ENCODE peak calls at places on chromosomes 13 and 19, in seven cellular contexts. P, U, G, I, R, Z and B are unnamed samples. For H3K4me1, the result is how much of the 10 kb centered on the place peaks cover.

GRCh38 chr13:35923347-35923746 is 207.8 kb downstream of the DCLK1 start:
- DNase-seq in R (peak), Z (no peak), U (no peak), G (no peak), P (no peak), I (no peak), B (no peak)

GRCh38 chr19:54460230-54461005 is 3.2 kb downstream of the LENG9 start:
- DNase-seq in G (no peak), I (no peak), P (no peak), U (no peak), R (peak), Z (no peak), B (no peak)

GRCh38 chr13:21556051-21556450 is 47.9 kb downstream of the MICU2 start:
- DNase-seq in I (no peak), R (no peak), G (no peak), P (no peak), U (no peak), Z (no peak), B (no peak)

GRCh38 chr19:17220207-17220758 is 5.1 kb downstream of the USE1 start:
- DNase-seq in Z (no peak), U (peak), G (peak), I (no peak), P (no peak), R (peak), B (no peak)

GRCh38 chr19:41860419-41861097 is 503 bp downstream of the RPS19 start:
- DNase-seq in U (peak), R (peak), G (no peak), I (no peak), P (no peak), Z (peak), B (no peak)

GRCh38 chr13:100941811-100942361 is 267.3 kb upstream of the TMTC4 start:
- DNase-seq in U (no peak), G (no peak), I (no peak), P (no peak), R (no peak), Z (no peak), B (no peak)

GRCh38 chr13:22175211-22175610 is 504.3 kb downstream of the FGF9 start:
- DNase-seq in U (no peak), R (no peak), G (no peak), P (no peak), Z (no peak), I (no peak), B (no peak)

GRCh38 chr13:25538276-25538675 is 166.5 kb downstream of the ATP8A2 start:
- DNase-seq in U (no peak), G (no peak), Z (no peak), R (no peak), P (no peak), I (no peak), B (no peak)

GRCh38 chr19:52967772-52968171 is 5.1 kb upstream of the ZNF816 start:
- DNase-seq in I (no peak), R (no peak), P (no peak), U (no peak), G (no peak), Z (no peak), B (no peak)

GRCh38 chr13:64758520-64758919 is 2471.6 kb downstream of the PCDH9 start:
- DNase-seq in Z (no peak), P (no peak), R (no peak), G (no peak), U (no peak), I (no peak), B (no peak)

DNA sequence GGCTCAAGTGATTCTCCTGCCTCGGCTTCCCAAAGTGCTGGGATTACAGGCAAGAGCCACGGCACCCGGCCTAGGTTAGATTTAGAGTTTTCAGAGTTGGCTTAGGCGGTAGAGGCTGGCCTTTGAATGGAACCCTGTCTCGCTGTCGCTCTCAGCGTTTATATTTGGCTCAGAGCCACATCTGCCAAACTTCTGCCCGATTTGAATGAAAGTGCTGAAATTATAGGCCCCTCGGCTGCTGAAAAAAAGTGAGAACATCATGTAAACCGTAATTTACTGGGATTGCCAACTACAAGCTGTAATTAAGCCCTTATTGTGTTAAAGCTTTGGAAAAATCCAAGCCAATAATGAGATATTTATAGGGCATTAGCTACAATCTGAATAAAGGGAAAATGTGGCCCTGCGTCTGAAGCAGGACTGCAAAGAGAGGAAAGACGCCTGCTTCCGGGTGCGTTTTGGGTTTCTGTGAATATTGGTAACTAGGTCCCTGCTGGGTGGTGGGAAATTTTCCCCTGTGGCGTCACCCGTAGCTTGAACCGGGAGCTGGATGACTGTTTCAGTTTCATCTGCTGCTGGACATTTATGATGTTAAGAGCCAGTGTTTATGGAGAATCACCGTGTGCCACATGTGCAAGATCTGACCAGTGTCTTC is 9.8 kb downstream of the DNM2 start:
- DNase-seq in G (no peak), Z (no peak), I (no peak), R (peak), U (no peak), P (no peak), B (no peak)
- H3K4me1 ChIP-seq in G (half or more), Z (half or more), I (under half), R (under half), U (under half), P (under half), B (under half)

GRCh38 chr13:62512194-62513141 is 1096.8 kb upstream of the PCDH20 start:
- DNase-seq in P (no peak), Z (no peak), G (peak), I (no peak), R (peak), U (peak), B (peak)
- H3K4me1 ChIP-seq in P (under half), Z (under half), G (under half), I (under half), R (under half), U (under half), B (under half)

DNA sequence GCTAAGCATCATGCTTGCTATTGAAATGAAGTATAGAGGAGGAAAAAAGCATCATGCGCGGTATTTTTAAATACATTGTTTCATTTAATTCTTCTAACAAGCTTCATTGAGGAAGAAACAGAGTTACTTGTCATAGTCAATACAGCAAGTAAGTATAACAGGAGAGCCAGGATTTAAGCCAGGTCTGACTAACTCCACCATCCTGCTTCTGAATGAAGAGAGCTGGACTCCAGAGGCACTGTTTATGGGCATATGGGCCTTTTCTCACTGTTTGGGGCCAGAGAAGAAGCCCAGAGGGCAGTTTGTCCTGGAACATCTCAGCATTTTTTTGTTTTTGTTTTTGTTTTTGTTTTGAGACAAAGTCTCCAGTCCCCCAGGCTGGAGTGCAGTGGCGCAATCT is 7.9 kb downstream of the SAMD4B start:
- DNase-seq in U (no peak), R (peak), I (no peak), Z (no peak), G (no peak), P (no peak), B (no peak)
- H3K4me1 ChIP-seq in U (under half), R (under half), I (under half), Z (under half), G (under half), P (under half), B (under half)

GRCh38 chr13:41005709-41006108 is 13.4 kb downstream of the ELF1 start:
- DNase-seq in G (no peak), R (no peak), P (no peak), I (no peak), U (no peak), Z (no peak), B (no peak)
- H3K4me1 ChIP-seq in G (half or more), R (under half), P (under half), I (under half), U (half or more), Z (half or more), B (half or more)

GRCh38 chr19:18663940-18664530 is 19.4 kb upstream of the CRTC1 start:
- DNase-seq in U (no peak), R (peak), Z (no peak), P (no peak), G (no peak), I (no peak), B (no peak)

GRCh38 chr19:18667531-18668251 is 15.8 kb upstream of the CRTC1 start:
- DNase-seq in G (no peak), R (no peak), Z (no peak), I (no peak), P (no peak), U (no peak), B (no peak)

GRCh38 chr19:18666304-18666703 is 17.2 kb upstream of the CRTC1 start:
- DNase-seq in U (no peak), R (no peak), G (no peak), Z (no peak), P (no peak), I (no peak), B (no peak)

GRCh38 chr19:18666784-18667183 is 16.7 kb upstream of the CRTC1 start:
- DNase-seq in R (peak), I (no peak), U (no peak), P (no peak), Z (no peak), G (no peak), B (no peak)

DNA sequence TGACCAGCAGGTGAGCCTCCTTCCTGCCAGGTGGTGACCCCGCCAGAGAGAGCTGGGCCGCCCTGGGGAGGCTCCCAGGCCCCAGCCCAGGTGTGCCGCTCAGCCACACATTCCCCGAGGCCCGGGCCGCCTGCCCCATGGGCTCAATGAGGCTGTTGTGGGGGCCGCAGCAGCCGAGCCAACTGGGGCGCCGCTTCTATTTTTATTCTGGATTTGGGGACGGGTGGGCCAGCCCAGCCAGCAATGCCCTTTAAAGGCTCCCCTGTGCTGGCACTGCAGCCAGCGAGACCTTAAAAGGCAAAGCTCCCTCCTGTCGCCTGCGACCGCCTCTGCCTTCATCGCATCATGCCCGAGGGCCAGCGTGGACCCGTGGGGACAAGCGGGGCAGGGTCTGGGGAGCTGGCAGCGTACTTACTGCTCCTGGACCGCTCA is 17.7 kb upstream of the CRTC1 start:
- DNase-seq in P (no peak), I (no peak), R (peak), Z (no peak), G (no peak), U (no peak), B (no peak)
- H3K4me1 ChIP-seq in P (under half), I (under half), R (under half), Z (under half), G (under half), U (under half), B (under half)

GRCh38 chr13:50310734-50311133 is 295.5 kb downstream of the KCNRG start:
- DNase-seq in U (no peak), I (no peak), G (no peak), R (no peak), P (no peak), Z (no peak), B (no peak)
- H3K4me1 ChIP-seq in U (under half), I (under half), G (under half), R (under half), P (under half), Z (under half), B (under half)